ENCODE peak calls at places on chromosomes 7 and 10, in ten cellular contexts. X is GM06990, E is psoas muscle, A is uterus, F is ovary, Y is fibroblast of lung, D is cardiac fibroblast, M is pancreas, N is thoracic aorta, U is IMR-90. Q is an unnamed sample.

GRCh38 chr10:80596391-80597257 is 58.9 kb downstream of the SH2D4B start:
- DNase-seq in X (no peak), E (no peak), A (no peak), F (no peak), Y (peak; percentile 37), D (peak; percentile 66), M (no peak), N (no peak), U (peak; percentile 46), Q (peak; percentile 52)

GRCh38 chr10:124152139-124152780 is 58.9 kb upstream of the CHST15 start:
- DNase-seq in X (no peak), E (peak; percentile 84), A (no peak), F (peak; percentile 52), Y (peak; percentile 82), D (peak; percentile 58), M (no peak), N (peak; percentile 36), U (peak; percentile 19), Q (peak; percentile 85)

GRCh38 chr7:82527831-82528230 is 84.3 kb upstream of the CACNA2D1 start:
- DNase-seq in X (no peak), E (no peak), A (no peak), F (no peak), Y (peak; percentile 19), D (peak; percentile 67), M (no peak), N (no peak), U (peak; percentile 30), Q (no peak)

GRCh38 chr7:157276731-157277562 is 59.9 kb upstream of the DNAJB6 start:
- DNase-seq in X (no peak), E (peak; percentile 65), A (no peak), F (no peak), Y (no peak), D (peak; percentile 67), M (no peak), N (no peak), U (peak; percentile 51), Q (peak; percentile 40)

GRCh38 chr7:106205621-106206222 is 79.1 kb downstream of the NAMPT start:
- DNase-seq in X (no peak), E (no peak), A (no peak), F (no peak), Y (peak; percentile 34), D (peak; percentile 45), M (no peak), N (no peak), U (peak; percentile 20), Q (no peak)

GRCh38 chr10:110432084-110432483 is 65.6 kb upstream of the DUSP5 start:
- DNase-seq in X (no peak), E (peak; percentile 22), A (no peak), F (no peak), Y (no peak), D (no peak), M (no peak), N (no peak), U (no peak), Q (no peak)

GRCh38 chr7:33854178-33854577 is 51.2 kb upstream of the BMPER start:
- DNase-seq in X (no peak), E (no peak), A (no peak), F (no peak), Y (peak; percentile 44), D (peak; percentile 65), M (no peak), N (no peak), U (peak; percentile 73), Q (peak; percentile 86)

GRCh38 chr10:27240891-27241639 is 468 bp upstream of the ACBD5 start:
- DNase-seq in X (peak; percentile 64), E (peak; percentile 62), A (no peak), F (peak; percentile 41), Y (peak; percentile 17), D (peak; percentile 34), M (peak; percentile 38), N (no peak), U (no peak), Q (no peak)

GRCh38 chr10:72009430-72010081 is 45.4 kb downstream of the CHST3 start:
- DNase-seq in X (no peak), E (peak; percentile 96), A (peak; percentile 99), F (peak; percentile 98), Y (peak; percentile 99), D (peak; percentile 98), M (peak; percentile 42), N (peak; percentile 93), U (peak; percentile 94), Q (peak; percentile 100)

DNA sequence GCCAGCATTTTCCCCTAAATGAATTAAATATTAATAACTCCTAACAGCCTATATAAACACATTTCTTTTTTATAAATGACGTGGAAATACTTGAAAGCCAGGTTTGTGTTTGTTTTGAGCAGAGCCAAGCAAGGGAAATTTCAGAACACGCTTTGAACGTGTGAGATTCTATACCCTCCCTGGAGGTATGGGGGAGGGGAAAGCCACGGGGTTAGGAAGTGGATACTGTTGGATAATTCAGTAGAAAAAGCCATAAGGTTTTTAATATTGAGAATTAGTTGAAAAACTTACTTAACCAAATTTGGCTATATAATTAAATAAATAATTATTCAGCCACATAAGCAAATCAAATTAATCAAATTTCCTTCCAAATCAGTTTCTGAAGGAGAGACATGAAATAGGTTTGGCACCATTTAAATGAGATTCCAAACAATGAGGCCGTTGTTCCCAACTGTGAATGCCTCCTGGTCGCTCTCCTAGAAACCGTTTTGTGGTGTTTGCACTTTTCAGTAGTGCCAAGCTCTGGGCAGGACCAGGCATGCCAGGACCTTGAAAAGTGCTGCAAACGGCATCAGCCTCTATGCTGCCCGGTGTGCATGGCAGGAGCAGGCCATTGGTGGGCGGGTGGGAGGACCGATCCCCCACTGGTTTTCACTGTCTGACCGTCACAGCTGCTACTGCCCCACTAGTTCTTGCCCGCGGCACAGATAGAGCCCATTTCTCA is 88.1 kb downstream of the SEPTIN14 start:
- DNase-seq in X (no peak), E (no peak), A (no peak), F (no peak), Y (no peak), D (no peak), M (peak; percentile 28), N (no peak), U (no peak), Q (no peak)
- H3K4me3 ChIP-seq in X (no peak overlapping the region), E (no peak overlapping the region), A (no peak overlapping the region), F (no peak overlapping the region), Y (no peak overlapping the region), D (no peak overlapping the region), M (no peak overlapping the region), N (no peak overlapping the region), U (no peak overlapping the region), Q (no peak overlapping the region)

GRCh38 chr10:101446071-101446470 is 92.1 kb downstream of the BTRC start:
- DNase-seq in X (no peak), E (no peak), A (no peak), F (no peak), Y (no peak), D (no peak), M (no peak), N (no peak), U (no peak), Q (no peak)

GRCh38 chr10:101444499-101444898 is 90.5 kb downstream of the BTRC start:
- DNase-seq in X (no peak), E (no peak), A (no peak), F (no peak), Y (no peak), D (no peak), M (no peak), N (no peak), U (no peak), Q (no peak)

GRCh38 chr10:101441539-101442455 is 87.8 kb downstream of the BTRC start:
- DNase-seq in X (peak; percentile 4), E (no peak), A (no peak), F (no peak), Y (peak; percentile 79), D (peak; percentile 84), M (no peak), N (no peak), U (peak; percentile 78), Q (peak; percentile 71)

GRCh38 chr10:101442456-101442800 is 88.5 kb downstream of the BTRC start:
- DNase-seq in X (no peak), E (no peak), A (no peak), F (no peak), Y (no peak), D (no peak), M (no peak), N (no peak), U (no peak), Q (no peak)

DNA sequence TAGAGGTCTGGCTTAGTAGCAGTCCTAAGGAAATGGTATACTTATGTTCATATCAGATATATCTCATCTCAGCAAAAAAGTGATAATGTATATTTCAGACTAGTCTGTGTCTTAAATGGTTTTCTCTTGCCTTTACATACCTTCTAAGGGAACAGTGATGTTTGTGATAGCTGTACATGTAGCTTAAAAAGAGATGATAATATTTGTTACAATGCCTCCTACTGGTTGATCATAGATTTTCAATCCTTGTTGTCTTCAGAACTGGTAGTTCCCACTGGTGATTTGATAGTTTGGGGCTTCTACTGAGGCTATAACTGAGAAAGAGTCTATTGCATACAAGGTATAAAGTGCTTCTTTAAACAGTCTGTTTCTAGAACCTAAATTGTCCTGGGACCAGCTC is 90.1 kb downstream of the BTRC start:
- DNase-seq in X (no peak), E (no peak), A (no peak), F (no peak), Y (peak; percentile 21), D (peak; percentile 45), M (no peak), N (no peak), U (peak; percentile 17), Q (no peak)
- TF ChIP-seq CTCF in X (peak; percentile 33), E (no peak), A (no peak), F (no peak), Y (peak; percentile 40), D (peak; percentile 31), M (no peak), N (no peak), U (peak; percentile 27), Q (peak; percentile 30)

GRCh38 chr7:2518101-2518500 is 1.5 kb upstream of the LFNG start:
- DNase-seq in X (no peak), E (no peak), A (no peak), F (no peak), Y (no peak), D (no peak), M (no peak), N (no peak), U (no peak), Q (no peak)
- H3K4me3 ChIP-seq in X (no peak overlapping the region), E (no peak overlapping the region), A (no peak overlapping the region), F (no peak overlapping the region), Y (no peak overlapping the region), D (no peak overlapping the region), M (no peak overlapping the region), N (no peak overlapping the region), U (no peak overlapping the region), Q (no peak overlapping the region)

GRCh38 chr10:34339816-34340553 is 475.1 kb downstream of the PARD3 start:
- DNase-seq in X (no peak), E (no peak), A (no peak), F (no peak), Y (no peak), D (peak; percentile 13), M (no peak), N (no peak), U (no peak), Q (no peak)

GRCh38 chr10:34334908-34335307 is 480.2 kb downstream of the PARD3 start:
- DNase-seq in X (no peak), E (no peak), A (no peak), F (no peak), Y (no peak), D (no peak), M (no peak), N (no peak), U (no peak), Q (no peak)

GRCh38 chr10:34335960-34336359 is 479.1 kb downstream of the PARD3 start:
- DNase-seq in X (no peak), E (no peak), A (no peak), F (no peak), Y (no peak), D (no peak), M (no peak), N (no peak), U (no peak), Q (no peak)

GRCh38 chr10:34341473-34341872 is 473.6 kb downstream of the PARD3 start:
- DNase-seq in X (no peak), E (no peak), A (peak; percentile 36), F (peak; percentile 58), Y (no peak), D (peak; percentile 71), M (no peak), N (no peak), U (no peak), Q (peak; percentile 33)

GRCh38 chr10:34337917-34338316 is 477.2 kb downstream of the PARD3 start:
- DNase-seq in X (no peak), E (no peak), A (no peak), F (no peak), Y (no peak), D (no peak), M (no peak), N (no peak), U (no peak), Q (no peak)
- TF ChIP-seq CTCF in X (no peak), E (no peak), A (no peak), F (no peak), Y (no peak), D (no peak), M (no peak), N (no peak), U (no peak), Q (no peak)

Q was measured in AG10803.